ENCODE peak calls at places on chromosomes 3 and 15, in ten cellular contexts. Q is pancreas, X is prostate gland, L is cardiac muscle cell, U is endothelial cell of umbilical vein, Z is stomach, V is upper lobe of right lung, A is psoas muscle, G is ovary, F is Panc1. J is an unnamed sample.

GRCh38 chr3:184334470-184335158 is 2.8 kb upstream of the FAM131A start:
- DNase-seq in U (peak; percentile 53), L (no peak), G (no peak), Q (peak; percentile 13), F (peak; percentile 87), X (no peak), A (peak; percentile 74), V (no peak), Z (no peak), J (peak; percentile 40)

GRCh38 chr3:52384009-52384761 is 60.7 kb downstream of the SEMA3G start:
- DNase-seq in F (no peak), G (no peak), L (no peak), U (no peak), Z (no peak), A (no peak), V (no peak), Q (no peak), X (no peak), J (no peak)

GRCh38 chr3:195043612-195044144 is 227.3 kb downstream of the XXYLT1 start:
- DNase-seq in A (no peak), L (no peak), U (no peak), G (no peak), V (peak; percentile 55), Z (no peak), F (no peak), X (no peak), Q (no peak), J (no peak)

GRCh38 chr3:132029182-132029902 is 5.5 kb downstream of the CPNE4 start:
- DNase-seq in L (peak; percentile 87), G (peak; percentile 26), X (peak; percentile 84), U (peak; percentile 73), Z (peak; percentile 88), V (peak; percentile 87), Q (peak; percentile 66), A (peak; percentile 83), F (peak; percentile 54), J (peak; percentile 78)

GRCh38 chr15:62506217-62506805 is 341.2 kb upstream of the C2CD4B start:
- DNase-seq in A (no peak), Q (peak; percentile 7), L (peak; percentile 80), Z (no peak), G (no peak), V (no peak), F (peak; percentile 32), U (no peak), X (peak; percentile 40), J (no peak)

GRCh38 chr3:153293222-153293621 is 131.2 kb downstream of the RAP2B start:
- DNase-seq in G (no peak), Z (no peak), F (no peak), V (no peak), Q (no peak), A (no peak), X (no peak), L (peak; percentile 74), U (no peak), J (no peak)

GRCh38 chr15:84926491-84927220 is 42.2 kb downstream of the SLC28A1 start:
- DNase-seq in A (no peak), V (no peak), Q (no peak), F (no peak), Z (no peak), X (no peak), G (no peak), L (no peak), U (no peak), J (no peak)

GRCh38 chr15:30940359-30940758 is 36.6 kb downstream of the FAN1 start:
- DNase-seq in L (no peak), A (no peak), V (no peak), U (no peak), F (no peak), X (peak; percentile 75), Z (peak; percentile 67), Q (no peak), G (no peak), J (no peak)

GRCh38 chr15:75177360-75178071 is 24.2 kb upstream of the C15orf39 start:
- DNase-seq in G (no peak), A (no peak), X (no peak), Z (no peak), F (no peak), L (no peak), U (no peak), V (no peak), Q (no peak), J (no peak)

GRCh38 chr3:129562803-129563202 is 19.8 kb downstream of the H1-8 start:
- DNase-seq in U (no peak), V (no peak), L (no peak), X (no peak), F (no peak), A (peak; percentile 41), G (no peak), Z (no peak), Q (no peak), J (no peak)

GRCh38 chr3:123627673-123628670 is 43.1 kb upstream of the HACD2 start:
- DNase-seq in U (no peak), L (no peak), Z (peak; percentile 85), G (no peak), V (no peak), A (no peak), Q (peak; percentile 82), F (no peak), X (peak; percentile 67), J (no peak)

GRCh38 chr3:65400893-65401292 is 637.8 kb downstream of the MAGI1 start:
- DNase-seq in A (no peak), Z (no peak), X (no peak), F (no peak), V (no peak), U (no peak), G (no peak), L (no peak), Q (no peak), J (no peak)

GRCh38 chr3:122443090-122443489 is 27.2 kb upstream of the WDR5B start:
- DNase-seq in X (no peak), A (no peak), G (no peak), L (no peak), Q (no peak), Z (no peak), V (no peak), F (no peak), U (no peak), J (no peak)

GRCh38 chr3:14467723-14468620 is 65.6 kb downstream of the SLC6A6 start:
- DNase-seq in Q (no peak), Z (peak; percentile 35), V (no peak), G (no peak), U (peak; percentile 41), F (no peak), A (no peak), L (peak; percentile 59), X (peak; percentile 23), J (no peak)

GRCh38 chr3:24393316-24393715 is 101.3 kb downstream of the THRB start:
- DNase-seq in Z (no peak), L (no peak), U (no peak), G (no peak), Q (no peak), X (no peak), A (no peak), F (no peak), V (no peak), J (no peak)

GRCh38 chr3:184815046-184815930 is 3.3 kb downstream of the VPS8 start:
- DNase-seq in X (no peak), G (no peak), V (no peak), U (no peak), L (peak; percentile 76), A (no peak), Q (no peak), Z (no peak), F (peak; percentile 15), J (no peak)

GRCh38 chr3:169354774-169355501 is 308.6 kb downstream of the MECOM start:
- DNase-seq in Z (no peak), X (no peak), U (peak; percentile 70), G (no peak), Q (no peak), F (no peak), V (no peak), A (no peak), L (no peak), J (no peak)

DNA sequence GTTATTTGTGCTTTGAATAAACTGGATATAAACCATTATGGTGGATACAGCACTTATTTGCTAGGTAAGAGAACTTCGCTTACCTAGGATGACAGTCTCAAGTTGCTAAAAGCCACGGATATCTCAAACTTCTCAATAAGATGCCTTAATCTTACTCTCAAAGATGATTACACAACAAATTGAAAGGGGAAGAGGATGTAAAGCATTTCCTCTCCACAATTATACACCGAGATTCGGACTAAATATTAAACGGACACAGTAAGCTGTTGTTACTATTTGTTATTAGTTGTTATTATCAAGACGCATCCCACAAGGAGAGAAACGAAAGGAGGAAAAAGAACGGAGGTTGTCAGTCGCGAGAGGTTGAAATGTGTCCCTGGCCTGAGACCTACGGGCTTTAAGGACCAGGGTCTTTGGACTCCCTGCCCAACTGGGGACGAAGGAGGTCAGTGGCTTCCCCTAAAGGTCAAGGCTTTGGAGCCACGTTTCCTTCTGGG is 647 bp downstream of the ZNF106 start:
- DNase-seq in G (no peak), A (no peak), F (no peak), L (no peak), X (no peak), U (peak; percentile 44), Z (no peak), V (no peak), Q (no peak), J (no peak)
- H3K4me1 ChIP-seq in G (peaks cover 3% of the 10 kb centered on the region), A (peaks cover 15% of the 10 kb centered on the region), F (peaks cover 13% of the 10 kb centered on the region), L (peaks cover 4% of the 10 kb centered on the region), X (peaks cover 2% of the 10 kb centered on the region), U (peaks cover 36% of the 10 kb centered on the region), Z (peaks cover 28% of the 10 kb centered on the region), V (peaks cover 41% of the 10 kb centered on the region), Q (no peaks in the 10 kb centered on the region), J (peaks cover 63% of the 10 kb centered on the region)

GRCh38 chr3:69543080-69543429 is 157.2 kb upstream of the FRMD4B start:
- DNase-seq in G (no peak), A (no peak), X (no peak), Z (no peak), U (no peak), L (no peak), V (no peak), F (no peak), Q (no peak), J (no peak)
- H3K4me3 ChIP-seq in G (no peak overlapping the region), A (no peak overlapping the region), X (peak overlapping the region; percentile 46), Z (peak overlapping the region; percentile 34), U (no peak overlapping the region), L (peak overlapping the region; percentile 75), V (peak overlapping the region; percentile 60), F (no peak overlapping the region), Q (no peak overlapping the region), J (peak overlapping the region; percentile 59)

GRCh38 chr15:72162569-72162968 is 35.0 kb downstream of the GRAMD2A start:
- DNase-seq in V (no peak), Q (no peak), F (no peak), A (no peak), Z (no peak), U (no peak), L (no peak), X (no peak), G (no peak), J (no peak)
- TF ChIP-seq CTCF in V (no peak), Q (no peak), F (no peak), A (no peak), Z (no peak), U (no peak), L (no peak), X (no peak), G (no peak), J (no peak)

DNA sequence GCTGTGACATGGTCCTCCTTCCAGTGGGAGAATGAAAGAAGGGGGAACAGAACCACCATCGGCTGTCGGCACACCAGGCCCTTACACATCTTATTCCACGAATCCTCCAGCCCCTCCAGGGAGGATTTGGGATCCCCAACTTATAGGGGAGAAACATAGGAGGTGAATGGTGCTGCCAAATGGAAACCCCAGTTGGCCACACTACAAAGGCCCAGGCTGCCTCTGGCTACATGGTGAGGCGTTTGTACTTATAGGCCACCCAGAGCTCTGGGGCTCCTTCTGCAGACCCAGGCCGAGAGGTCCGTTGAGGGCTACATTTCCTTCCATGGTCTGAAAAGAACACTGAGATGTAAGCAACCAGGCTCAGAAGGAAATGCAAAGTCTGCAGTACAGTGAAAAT is 12.0 kb downstream of the AMOTL2 start:
- DNase-seq in F (no peak), A (no peak), U (no peak), L (no peak), G (no peak), V (peak; percentile 16), Q (no peak), Z (no peak), X (no peak), J (no peak)
- H3K4me1 ChIP-seq in F (peaks cover 99% of the 10 kb centered on the region), A (peaks cover 100% of the 10 kb centered on the region), U (peaks cover 56% of the 10 kb centered on the region), L (peaks cover 35% of the 10 kb centered on the region), G (peaks cover 42% of the 10 kb centered on the region), V (peaks cover 97% of the 10 kb centered on the region), Q (peaks cover 13% of the 10 kb centered on the region), Z (peaks cover 99% of the 10 kb centered on the region), X (peaks cover 30% of the 10 kb centered on the region), J (peaks cover 64% of the 10 kb centered on the region)